ENCODE peak calls at places on chromosomes 16 and 17, in eight cellular contexts. X is lower lobe of right lung, C is Peyer's patch, I is heart right ventricle, U is IMR-90, N is uterus, T is left ventricle myocardium inferior, M is prostate gland. O is an unnamed sample. For H3K27me3, the result is how much of the 10 kb centered on the place peaks cover.

GRCh38 chr16:87319011-87319410 is 1.8 kb upstream of the C16orf95 start:
- DNase-seq in T (no peak), I (no peak), C (no peak), M (no peak), N (no peak), U (no peak), X (no peak), O (no peak)

GRCh38 chr17:63275318-63275967 is 170.7 kb downstream of the CYB561 start:
- DNase-seq in T (no peak), C (no peak), N (no peak), M (no peak), X (no peak), I (no peak), U (peak), O (peak)

GRCh38 chr16:67030221-67030962 is 1.4 kb downstream of the CBFB start:
- DNase-seq in M (no peak), X (no peak), C (no peak), T (no peak), N (no peak), U (no peak), I (no peak), O (no peak)

GRCh38 chr16:28324887-28325279 is 32.6 kb downstream of the SBK1 start:
- DNase-seq in C (peak), M (no peak), U (no peak), T (no peak), N (no peak), I (no peak), X (no peak), O (no peak)

GRCh38 chr16:52318259-52319008 is 228.5 kb downstream of the TOX3 start:
- DNase-seq in M (no peak), X (no peak), U (no peak), N (no peak), T (no peak), C (no peak), I (no peak), O (no peak)

GRCh38 chr17:17922198-17922901 is 49.9 kb downstream of the TOM1L2 start:
- DNase-seq in U (no peak), C (no peak), T (no peak), N (peak), X (no peak), I (no peak), M (no peak), O (peak)

GRCh38 chr16:80804451-80805383 is at the start of gene CDYL2:
- DNase-seq in C (peak), T (peak), N (no peak), X (peak), I (no peak), U (peak), M (peak), O (no peak)

GRCh38 chr17:71247455-71248015 is 873.3 kb upstream of the SOX9 start:
- DNase-seq in M (no peak), T (no peak), I (no peak), N (no peak), C (no peak), U (no peak), X (no peak), O (no peak)

GRCh38 chr17:62968445-62968923 is 2.4 kb downstream of the TANC2 start:
- DNase-seq in U (peak), T (no peak), C (no peak), I (peak), M (peak), X (no peak), N (no peak), O (peak)

GRCh38 chr16:4011225-4011939 is 104.9 kb downstream of the ADCY9 start:
- DNase-seq in T (no peak), X (peak), N (no peak), I (no peak), U (no peak), M (no peak), C (no peak), O (no peak)

GRCh38 chr17:55816532-55817272 is 65.9 kb downstream of the PCTP start:
- DNase-seq in M (no peak), T (no peak), N (no peak), C (no peak), X (no peak), U (no peak), I (no peak), O (no peak)

GRCh38 chr17:81615401-81615930 is 21.4 kb downstream of the NPLOC4 start:
- DNase-seq in U (no peak), M (no peak), C (no peak), N (no peak), X (peak), I (no peak), T (no peak), O (no peak)

GRCh38 chr16:57178296-57178695 is 7.5 kb downstream of the PSME3IP1 start:
- DNase-seq in U (no peak), N (no peak), I (no peak), T (no peak), C (no peak), M (no peak), X (no peak), O (no peak)

GRCh38 chr16:20850981-20851380 is 44.7 kb downstream of the REXO5 start:
- DNase-seq in C (no peak), U (peak), I (no peak), T (no peak), X (no peak), N (no peak), M (no peak), O (peak)

GRCh38 chr16:80723981-80724380 is 80.4 kb downstream of the CDYL2 start:
- DNase-seq in C (no peak), U (no peak), I (no peak), N (no peak), T (no peak), X (no peak), M (no peak), O (no peak)

GRCh38 chr17:72476575-72476986 is 355.8 kb downstream of the SOX9 start:
- DNase-seq in C (no peak), U (no peak), N (no peak), X (no peak), I (no peak), M (no peak), T (no peak), O (no peak)

GRCh38 chr17:73589096-73589980 is 54.9 kb downstream of the SDK2 start:
- DNase-seq in T (no peak), U (no peak), I (no peak), N (no peak), M (no peak), X (no peak), C (no peak), O (no peak)

GRCh38 chr16:17416461-17417221 is 54.1 kb downstream of the XYLT1 start:
- DNase-seq in N (no peak), C (peak), U (peak), M (no peak), T (peak), I (no peak), X (peak), O (peak)

GRCh38 chr16:52070341-52071057 is 476.4 kb downstream of the TOX3 start:
- DNase-seq in T (no peak), I (no peak), X (no peak), M (no peak), C (no peak), N (no peak), U (no peak), O (no peak)

GRCh38 chr16:4890686-4891085 is 43.4 kb downstream of the UBN1 start:
- DNase-seq in N (no peak), T (no peak), I (no peak), C (no peak), X (no peak), M (no peak), U (no peak), O (no peak)

GRCh38 chr17:74860999-74861553 is 1.4 kb upstream of the GRIN2C start:
- DNase-seq in C (no peak), T (no peak), N (no peak), I (no peak), U (no peak), M (no peak), X (no peak), O (no peak)

GRCh38 chr17:4087911-4088693 is 54.7 kb downstream of the ZZEF1 start:
- DNase-seq in X (no peak), I (no peak), U (peak), C (no peak), N (no peak), T (no peak), M (no peak), O (no peak)

GRCh38 chr17:69716571-69716970 is 302.1 kb downstream of the MAP2K6 start:
- DNase-seq in I (no peak), N (no peak), U (no peak), C (no peak), M (no peak), X (no peak), T (no peak), O (no peak)

GRCh38 chr16:65049679-65050078 is 72.2 kb downstream of the CDH11 start:
- DNase-seq in T (no peak), M (no peak), N (no peak), C (no peak), X (no peak), U (no peak), I (no peak), O (no peak)

GRCh38 chr17:62664336-62665120 is 37.1 kb downstream of the MRC2 start:
- DNase-seq in I (no peak), C (no peak), X (peak), T (no peak), M (no peak), N (no peak), U (no peak), O (no peak)

GRCh38 chr17:67401598-67402504 is 24.8 kb downstream of the PITPNC1 start:
- DNase-seq in U (no peak), N (no peak), C (no peak), M (no peak), X (no peak), I (no peak), T (no peak), O (no peak)

GRCh38 chr16:4769306-4769638 is 2.3 kb upstream of the ZNF500 start:
- DNase-seq in T (no peak), U (no peak), I (no peak), C (no peak), N (no peak), M (no peak), X (no peak), O (no peak)

GRCh38 chr16:25817295-25817694 is 125.5 kb downstream of the HS3ST4 start:
- DNase-seq in C (no peak), N (no peak), M (no peak), T (no peak), U (no peak), X (no peak), I (no peak), O (no peak)

GRCh38 chr16:88815901-88816589 is 4.3 kb upstream of the APRT start:
- DNase-seq in N (no peak), T (no peak), C (peak), X (no peak), I (no peak), U (no peak), M (no peak), O (peak)

GRCh38 chr16:89116341-89117238 is 22.9 kb downstream of the ACSF3 start:
- DNase-seq in N (no peak), T (peak), X (peak), M (no peak), C (no peak), I (no peak), U (no peak), O (no peak)

GRCh38 chr17:9671559-9671958 is 26.2 kb downstream of the USP43 start:
- DNase-seq in C (no peak), T (no peak), N (no peak), X (no peak), M (no peak), U (no peak), I (no peak), O (no peak)

GRCh38 chr17:71975331-71975801 is 145.5 kb upstream of the SOX9 start:
- DNase-seq in T (peak), M (peak), I (peak), N (peak), U (peak), C (no peak), X (no peak), O (peak)

GRCh38 chr17:9817086-9817485 is 4.8 kb downstream of the GSG1L2 start:
- DNase-seq in U (peak), I (no peak), N (no peak), T (no peak), M (peak), X (no peak), C (no peak), O (peak)

GRCh38 chr16:70579648-70580630 is 56.3 kb downstream of the SF3B3 start:
- DNase-seq in X (no peak), T (peak), N (peak), U (no peak), M (no peak), C (no peak), I (peak), O (no peak)

DNA sequence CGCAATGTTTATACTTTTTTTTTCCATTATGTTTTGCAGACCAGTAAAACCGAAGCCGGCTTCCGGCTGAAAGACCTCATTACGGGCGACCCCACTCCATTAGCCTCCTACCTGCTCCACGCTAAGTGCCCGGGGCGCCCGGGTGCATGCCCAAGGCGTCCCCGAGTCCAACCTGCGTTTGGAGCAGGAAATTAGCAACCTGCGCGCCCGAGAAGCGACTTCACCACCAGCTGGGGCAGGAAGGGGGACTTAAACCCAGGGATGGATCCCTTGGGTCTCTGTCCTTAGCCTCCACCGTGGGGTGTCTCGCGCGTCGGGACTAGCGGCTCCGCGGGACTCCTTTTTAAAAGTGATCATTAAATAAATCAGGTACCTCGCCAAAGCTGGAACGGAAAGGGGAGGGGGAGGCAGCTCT is 1.7 kb downstream of the RBFOX3 start:
- DNase-seq in N (no peak), X (no peak), C (no peak), M (no peak), I (no peak), U (no peak), T (no peak), O (no peak)
- H3K27me3 ChIP-seq in N (under half), X (half or more), C (under half), M (half or more), I (under half), U (half or more), T (half or more), O (half or more)

DNA sequence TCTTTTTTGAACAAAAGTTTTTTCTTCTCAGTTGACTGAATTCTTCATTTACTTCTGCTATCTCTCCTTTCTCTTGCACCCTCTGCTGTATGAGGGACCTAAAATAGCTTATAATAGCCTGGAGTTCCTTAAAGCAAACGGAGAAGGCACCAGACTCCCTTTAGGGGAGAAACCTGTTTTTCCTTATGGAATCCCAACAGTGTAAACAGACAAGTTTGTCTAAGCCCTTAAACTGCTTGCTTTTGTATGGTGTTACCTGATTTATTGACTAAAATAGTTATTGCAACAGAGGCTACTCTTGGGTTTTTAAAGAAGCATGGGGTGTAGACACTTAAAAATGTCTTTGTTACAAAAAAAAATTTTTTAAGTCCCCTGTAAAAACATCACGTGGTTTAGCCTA is 12.9 kb upstream of the TRIM25 start:
- DNase-seq in I (no peak), X (no peak), C (no peak), M (no peak), N (no peak), U (no peak), T (no peak), O (no peak)
- TF ChIP-seq CTCF in I (no peak), X (no peak), C (no peak), M (no peak), N (no peak), U (no peak), T (no peak), O (no peak)

DNA sequence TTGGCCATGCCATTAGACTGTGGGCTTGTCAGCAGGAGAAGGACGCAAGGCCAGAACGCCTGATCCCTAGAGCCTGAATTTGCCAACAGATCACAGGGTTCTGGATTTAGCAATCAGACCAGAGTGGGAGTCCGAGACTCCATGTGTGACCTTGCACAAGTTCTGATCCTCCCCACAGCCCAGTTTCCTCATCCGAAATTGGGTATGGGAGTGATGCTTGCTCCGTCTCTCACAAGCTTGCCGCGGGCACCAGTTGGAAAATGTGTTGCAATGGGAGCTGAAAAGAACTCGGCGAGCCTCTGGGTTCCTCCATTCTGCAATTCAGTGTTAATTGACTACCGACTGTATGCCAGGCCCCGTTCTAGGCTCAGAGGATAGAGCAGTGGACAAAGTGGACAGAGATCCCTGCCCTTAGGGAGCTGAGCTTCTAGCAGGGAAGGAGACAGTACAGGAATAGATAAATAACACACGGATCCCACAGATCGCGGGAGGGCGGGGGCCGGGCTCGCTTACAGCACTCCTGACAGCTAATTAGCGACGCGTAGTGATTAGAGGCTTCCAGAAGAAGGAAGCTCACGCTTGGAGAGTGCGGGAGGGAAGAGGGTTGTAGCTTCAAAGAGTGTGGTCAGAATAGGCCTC is 150.4 kb upstream of the CIBAR2 start:
- DNase-seq in M (no peak), U (no peak), I (no peak), C (no peak), T (no peak), N (no peak), X (peak), O (no peak)
- H3K27me3 ChIP-seq in M (under half), U (under half), I (under half), C (under half), T (under half), N (under half), X (under half), O (under half)

DNA sequence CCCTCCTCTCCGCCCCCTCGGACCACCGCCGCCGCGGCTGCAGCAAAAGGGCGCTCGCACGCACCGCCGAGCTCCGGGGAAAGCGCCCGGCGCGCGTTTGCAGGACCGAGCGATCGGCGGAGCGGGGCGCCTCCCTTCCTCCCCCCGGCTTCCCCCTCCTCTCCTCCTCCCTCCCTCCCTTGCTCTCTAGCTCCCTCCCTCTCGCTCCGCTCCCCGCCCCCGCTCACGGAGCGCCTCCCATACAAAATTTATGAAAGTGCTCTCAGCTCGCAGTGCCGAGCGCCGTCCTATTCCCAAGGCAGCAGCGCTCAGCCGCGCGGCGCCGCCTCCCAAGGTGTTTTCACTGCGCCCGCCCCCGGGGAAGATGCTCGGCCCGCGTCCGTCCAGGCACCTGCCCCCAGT is at the start of gene RTN4RL1:
- DNase-seq in N (peak), I (peak), T (peak), U (no peak), X (peak), M (peak), C (peak), O (peak)
- TF ChIP-seq CTCF in N (no peak), I (no peak), T (no peak), U (no peak), X (no peak), M (no peak), C (no peak), O (no peak)

DNA sequence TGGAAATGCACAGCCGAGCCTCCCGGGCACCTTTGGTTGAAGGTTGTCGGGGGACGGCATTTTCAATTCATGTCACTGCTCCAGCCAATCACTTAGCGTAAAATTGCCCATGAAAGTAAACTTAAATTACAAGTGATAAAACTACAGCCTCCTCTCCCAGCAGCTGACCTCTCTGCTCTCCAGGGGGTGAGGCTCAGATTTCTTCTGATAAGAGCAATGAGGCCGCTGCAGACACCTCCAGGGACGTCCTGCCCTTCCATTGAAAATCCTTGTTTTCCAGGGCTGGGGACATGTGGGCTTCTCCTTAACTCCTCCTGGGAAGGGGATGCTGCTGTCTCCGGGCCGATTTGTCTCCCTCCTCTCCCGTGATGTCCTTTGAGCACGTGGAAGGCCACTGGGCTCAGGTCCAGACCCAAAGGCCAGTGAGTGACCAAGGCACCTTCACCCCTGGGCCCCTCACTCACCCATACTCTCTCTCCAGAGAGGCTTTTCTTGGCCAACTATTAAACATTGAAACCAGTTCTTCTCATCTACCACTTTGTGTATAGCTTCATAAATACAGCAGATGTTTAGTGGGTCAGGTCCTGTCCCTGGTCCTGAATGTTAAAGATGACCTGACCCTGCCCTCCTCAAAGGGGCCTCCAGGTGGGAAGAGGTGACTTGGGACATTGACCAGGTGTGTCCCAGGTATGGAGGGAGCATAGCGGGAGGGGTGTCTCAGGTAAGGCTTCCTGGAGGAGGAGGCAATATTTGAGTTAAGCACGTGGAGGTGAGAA is 52.3 kb downstream of the MGAT5B start:
- DNase-seq in N (no peak), T (no peak), U (no peak), M (no peak), C (no peak), X (no peak), I (no peak), O (no peak)
- H3K27me3 ChIP-seq in N (under half), T (half or more), U (under half), M (under half), C (under half), X (under half), I (under half), O (under half)

GRCh38 chr16:31134625-31135534 is 647 bp downstream of the PRSS8 start:
- DNase-seq in U (no peak), X (peak), M (peak), I (no peak), C (no peak), T (no peak), N (no peak), O (peak)
- TF ChIP-seq CTCF in U (no peak), X (no peak), M (no peak), I (no peak), C (no peak), T (no peak), N (no peak), O (no peak)

DNA sequence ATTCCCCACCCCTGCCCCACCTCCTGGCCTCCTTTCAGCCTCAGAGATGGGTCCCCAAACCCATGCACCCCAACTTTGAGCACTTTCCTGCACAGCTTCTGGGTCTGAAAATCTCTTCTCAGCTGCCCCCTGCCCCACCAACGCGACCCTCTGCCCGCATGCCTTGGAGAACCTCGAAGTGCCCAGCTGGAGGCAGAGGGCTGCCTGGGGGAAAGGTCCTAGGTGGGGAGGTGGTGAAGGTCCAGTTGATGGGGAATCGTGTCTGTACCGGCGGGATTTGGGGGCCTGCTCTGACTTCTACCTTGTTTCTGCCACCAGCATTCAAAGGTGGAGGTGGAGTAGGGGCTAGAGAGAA is 1.3 kb downstream of the NKD1 start:
- DNase-seq in U (no peak), X (no peak), T (no peak), M (no peak), C (no peak), N (no peak), I (no peak), O (no peak)
- H3K27me3 ChIP-seq in U (half or more), X (under half), T (half or more), M (under half), C (under half), N (under half), I (under half), O (under half)

GRCh38 chr16:12321363-12321762 is 344.8 kb downstream of the SNX29 start:
- DNase-seq in U (no peak), M (no peak), I (no peak), C (no peak), T (no peak), N (no peak), X (no peak), O (peak)
- TF ChIP-seq CTCF in U (no peak), M (no peak), I (no peak), C (no peak), T (no peak), N (no peak), X (no peak), O (no peak)